ENCODE peak calls at places on chromosomes 12 and 14, in six cellular contexts. One of them, this sample, is unnamed.

GRCh38 chr14:102560436-102561261 is 31.8 kb upstream of the RCOR1 start:
- DNase-seq in AG09319: no peak
- DNase-seq in lung microvascular endothelial cell: no peak
- DNase-seq in cardiac septum: no peak
- DNase-seq in LoVo: no peak
- DNase-seq in left ventricle myocardium superior: no peak
- DNase-seq in this sample: no peak

GRCh38 chr12:53049582-53050318 is at the start of gene TNS2:
- DNase-seq in AG09319: no peak
- DNase-seq in lung microvascular endothelial cell: peak
- DNase-seq in cardiac septum: peak
- DNase-seq in LoVo: no peak
- DNase-seq in left ventricle myocardium superior: peak
- DNase-seq in this sample: peak

GRCh38 chr12:11431486-11431885 is 36.1 kb upstream of the PRB2 start:
- DNase-seq in AG09319: no peak
- DNase-seq in lung microvascular endothelial cell: no peak
- DNase-seq in cardiac septum: no peak
- DNase-seq in LoVo: no peak
- DNase-seq in left ventricle myocardium superior: no peak
- DNase-seq in this sample: no peak

GRCh38 chr12:68727776-68728175 is 18.2 kb upstream of the SLC35E3 start:
- DNase-seq in AG09319: no peak
- DNase-seq in lung microvascular endothelial cell: no peak
- DNase-seq in cardiac septum: no peak
- DNase-seq in LoVo: no peak
- DNase-seq in left ventricle myocardium superior: no peak
- DNase-seq in this sample: no peak

GRCh38 chr14:104464907-104465306 is 114.7 kb upstream of the C14orf180 start:
- DNase-seq in AG09319: no peak
- DNase-seq in lung microvascular endothelial cell: no peak
- DNase-seq in cardiac septum: no peak
- DNase-seq in LoVo: no peak
- DNase-seq in left ventricle myocardium superior: no peak
- DNase-seq in this sample: no peak

GRCh38 chr14:34212574-34212973 is 249.5 kb downstream of the SPTSSA start:
- DNase-seq in AG09319: no peak
- DNase-seq in lung microvascular endothelial cell: no peak
- DNase-seq in cardiac septum: no peak
- DNase-seq in LoVo: no peak
- DNase-seq in left ventricle myocardium superior: no peak
- DNase-seq in this sample: no peak

GRCh38 chr14:61462566-61463195 is 141.3 kb downstream of the PRKCH start:
- DNase-seq in AG09319: peak
- DNase-seq in lung microvascular endothelial cell: peak
- DNase-seq in cardiac septum: no peak
- DNase-seq in LoVo: no peak
- DNase-seq in left ventricle myocardium superior: no peak
- DNase-seq in this sample: no peak

GRCh38 chr12:76470028-76470939 is 89.3 kb downstream of the OSBPL8 start:
- DNase-seq in AG09319: peak
- DNase-seq in lung microvascular endothelial cell: peak
- DNase-seq in cardiac septum: no peak
- DNase-seq in LoVo: peak
- DNase-seq in left ventricle myocardium superior: no peak
- DNase-seq in this sample: no peak

GRCh38 chr14:33509927-33510535 is 440.8 kb downstream of the EGLN3 start:
- DNase-seq in AG09319: no peak
- DNase-seq in lung microvascular endothelial cell: peak
- DNase-seq in cardiac septum: no peak
- DNase-seq in LoVo: no peak
- DNase-seq in left ventricle myocardium superior: no peak
- DNase-seq in this sample: no peak

GRCh38 chr12:120012067-120012621 is 23.1 kb downstream of the BICDL1 start:
- DNase-seq in AG09319: no peak
- DNase-seq in lung microvascular endothelial cell: peak
- DNase-seq in cardiac septum: no peak
- DNase-seq in LoVo: no peak
- DNase-seq in left ventricle myocardium superior: no peak
- DNase-seq in this sample: no peak

GRCh38 chr14:24965934-24966593 is 83.9 kb downstream of the STXBP6 start:
- DNase-seq in AG09319: peak
- DNase-seq in lung microvascular endothelial cell: peak
- DNase-seq in cardiac septum: no peak
- DNase-seq in LoVo: peak
- DNase-seq in left ventricle myocardium superior: peak
- DNase-seq in this sample: no peak

GRCh38 chr14:76024211-76024907 is 38.8 kb downstream of the IFT43 start:
- DNase-seq in AG09319: no peak
- DNase-seq in lung microvascular endothelial cell: no peak
- DNase-seq in cardiac septum: no peak
- DNase-seq in LoVo: no peak
- DNase-seq in left ventricle myocardium superior: no peak
- DNase-seq in this sample: no peak

GRCh38 chr12:124864326-124864752 is 675 bp upstream of the SCARB1 start:
- DNase-seq in AG09319: no peak
- DNase-seq in lung microvascular endothelial cell: no peak
- DNase-seq in cardiac septum: no peak
- DNase-seq in LoVo: no peak
- DNase-seq in left ventricle myocardium superior: no peak
- DNase-seq in this sample: no peak

GRCh38 chr12:29807125-29807524 is 23.4 kb upstream of the TMTC1 start:
- DNase-seq in AG09319: no peak
- DNase-seq in lung microvascular endothelial cell: no peak
- DNase-seq in cardiac septum: no peak
- DNase-seq in LoVo: peak
- DNase-seq in left ventricle myocardium superior: no peak
- DNase-seq in this sample: no peak

GRCh38 chr14:104432611-104433231 is 146.8 kb upstream of the C14orf180 start:
- DNase-seq in AG09319: no peak
- DNase-seq in lung microvascular endothelial cell: no peak
- DNase-seq in cardiac septum: peak
- DNase-seq in LoVo: no peak
- DNase-seq in left ventricle myocardium superior: no peak
- DNase-seq in this sample: no peak

GRCh38 chr12:54337854-54338650 is 13.1 kb downstream of the COPZ1 start:
- DNase-seq in AG09319: no peak
- DNase-seq in lung microvascular endothelial cell: peak
- DNase-seq in cardiac septum: no peak
- DNase-seq in LoVo: no peak
- DNase-seq in left ventricle myocardium superior: no peak
- DNase-seq in this sample: no peak

GRCh38 chr12:12405882-12406281 is 49.0 kb downstream of the BORCS5 start:
- DNase-seq in AG09319: no peak
- DNase-seq in lung microvascular endothelial cell: no peak
- DNase-seq in cardiac septum: no peak
- DNase-seq in LoVo: peak
- DNase-seq in left ventricle myocardium superior: peak
- DNase-seq in this sample: no peak

GRCh38 chr12:93094988-93095737 is 166.1 kb upstream of the EEA1 start:
- DNase-seq in AG09319: no peak
- DNase-seq in lung microvascular endothelial cell: no peak
- DNase-seq in cardiac septum: no peak
- DNase-seq in LoVo: no peak
- DNase-seq in left ventricle myocardium superior: no peak
- DNase-seq in this sample: no peak

GRCh38 chr12:75578546-75578945 is 67.1 kb upstream of the KRR1 start:
- DNase-seq in AG09319: no peak
- DNase-seq in lung microvascular endothelial cell: no peak
- DNase-seq in cardiac septum: no peak
- DNase-seq in LoVo: no peak
- DNase-seq in left ventricle myocardium superior: no peak
- DNase-seq in this sample: no peak

GRCh38 chr12:67573456-67573855 is 75.1 kb upstream of the DYRK2 start:
- DNase-seq in AG09319: no peak
- DNase-seq in lung microvascular endothelial cell: no peak
- DNase-seq in cardiac septum: no peak
- DNase-seq in LoVo: no peak
- DNase-seq in left ventricle myocardium superior: no peak
- DNase-seq in this sample: no peak